ENCODE peak calls at places on chromosome 9, in six cellular contexts. One of them, this sample, is unnamed.

GRCh38 chr9:80090317-80090716 is 518.6 kb downstream of the TLE4 start:
- DNase-seq in OCI-LY7: no peak
- DNase-seq in fibroblast of pulmonary artery: no peak
- DNase-seq in upper lobe of right lung: no peak
- DNase-seq in HL-60: no peak
- DNase-seq in mammary epithelial cell: no peak
- DNase-seq in this sample: no peak

GRCh38 chr9:80605793-80606192 is 1034.0 kb downstream of the TLE4 start:
- DNase-seq in OCI-LY7: no peak
- DNase-seq in fibroblast of pulmonary artery: no peak
- DNase-seq in upper lobe of right lung: no peak
- DNase-seq in HL-60: no peak
- DNase-seq in mammary epithelial cell: no peak
- DNase-seq in this sample: no peak

GRCh38 chr9:31847963-31848362 is 536.5 kb upstream of the ACO1 start:
- DNase-seq in OCI-LY7: no peak
- DNase-seq in fibroblast of pulmonary artery: no peak
- DNase-seq in upper lobe of right lung: no peak
- DNase-seq in HL-60: no peak
- DNase-seq in mammary epithelial cell: no peak
- DNase-seq in this sample: no peak

GRCh38 chr9:74755355-74755754 is 132.4 kb downstream of the TRPM6 start:
- DNase-seq in OCI-LY7: no peak
- DNase-seq in fibroblast of pulmonary artery: no peak
- DNase-seq in upper lobe of right lung: no peak
- DNase-seq in HL-60: no peak
- DNase-seq in mammary epithelial cell: no peak
- DNase-seq in this sample: no peak

GRCh38 chr9:132946216-132946615 is 1.8 kb upstream of the TSC1 start:
- DNase-seq in OCI-LY7: no peak
- DNase-seq in fibroblast of pulmonary artery: no peak
- DNase-seq in upper lobe of right lung: no peak
- DNase-seq in HL-60: no peak
- DNase-seq in mammary epithelial cell: no peak
- DNase-seq in this sample: no peak

GRCh38 chr9:121274851-121275250 is 6.9 kb downstream of the GSN start:
- DNase-seq in OCI-LY7: no peak
- DNase-seq in fibroblast of pulmonary artery: no peak
- DNase-seq in upper lobe of right lung: no peak
- DNase-seq in HL-60: no peak
- DNase-seq in mammary epithelial cell: no peak
- DNase-seq in this sample: no peak

GRCh38 chr9:5186416-5187169 is 1.2 kb upstream of the INSL6 start:
- DNase-seq in OCI-LY7: peak
- DNase-seq in fibroblast of pulmonary artery: peak
- DNase-seq in upper lobe of right lung: no peak
- DNase-seq in HL-60: peak
- DNase-seq in mammary epithelial cell: peak
- DNase-seq in this sample: peak

GRCh38 chr9:131382850-131383729 is 10.8 kb upstream of the PRRC2B start:
- DNase-seq in OCI-LY7: no peak
- DNase-seq in fibroblast of pulmonary artery: peak
- DNase-seq in upper lobe of right lung: no peak
- DNase-seq in HL-60: no peak
- DNase-seq in mammary epithelial cell: peak
- DNase-seq in this sample: no peak

GRCh38 chr9:69258551-69258950 is 66.5 kb upstream of the ENTREP1 start:
- DNase-seq in OCI-LY7: no peak
- DNase-seq in fibroblast of pulmonary artery: no peak
- DNase-seq in upper lobe of right lung: no peak
- DNase-seq in HL-60: no peak
- DNase-seq in mammary epithelial cell: no peak
- DNase-seq in this sample: no peak

GRCh38 chr9:76912631-76913275 is 6.8 kb upstream of the PRUNE2 start:
- DNase-seq in OCI-LY7: no peak
- DNase-seq in fibroblast of pulmonary artery: peak
- DNase-seq in upper lobe of right lung: no peak
- DNase-seq in HL-60: peak
- DNase-seq in mammary epithelial cell: peak
- DNase-seq in this sample: no peak

GRCh38 chr9:136354592-136355085 is 8.9 kb downstream of the DNLZ start:
- DNase-seq in OCI-LY7: no peak
- DNase-seq in fibroblast of pulmonary artery: no peak
- DNase-seq in upper lobe of right lung: no peak
- DNase-seq in HL-60: no peak
- DNase-seq in mammary epithelial cell: peak
- DNase-seq in this sample: no peak

GRCh38 chr9:83061036-83061435 is 1.9 kb downstream of the RASEF start:
- DNase-seq in OCI-LY7: no peak
- DNase-seq in fibroblast of pulmonary artery: no peak
- DNase-seq in upper lobe of right lung: no peak
- DNase-seq in HL-60: no peak
- DNase-seq in mammary epithelial cell: peak
- DNase-seq in this sample: no peak

GRCh38 chr9:78239506-78239905 is 3.6 kb downstream of the CEP78 start:
- DNase-seq in OCI-LY7: no peak
- DNase-seq in fibroblast of pulmonary artery: no peak
- DNase-seq in upper lobe of right lung: no peak
- DNase-seq in HL-60: no peak
- DNase-seq in mammary epithelial cell: peak
- DNase-seq in this sample: no peak

GRCh38 chr9:106761493-106761892 is 101.5 kb upstream of the ZNF462 start:
- DNase-seq in OCI-LY7: no peak
- DNase-seq in fibroblast of pulmonary artery: no peak
- DNase-seq in upper lobe of right lung: no peak
- DNase-seq in HL-60: no peak
- DNase-seq in mammary epithelial cell: no peak
- DNase-seq in this sample: no peak

GRCh38 chr9:105636331-105636730 is 25.9 kb upstream of the TAL2 start:
- DNase-seq in OCI-LY7: no peak
- DNase-seq in fibroblast of pulmonary artery: peak
- DNase-seq in upper lobe of right lung: no peak
- DNase-seq in HL-60: no peak
- DNase-seq in mammary epithelial cell: no peak
- DNase-seq in this sample: no peak

GRCh38 chr9:37287317-37287716 is 135.2 kb upstream of the GRHPR start:
- DNase-seq in OCI-LY7: no peak
- DNase-seq in fibroblast of pulmonary artery: no peak
- DNase-seq in upper lobe of right lung: no peak
- DNase-seq in HL-60: no peak
- DNase-seq in mammary epithelial cell: no peak
- DNase-seq in this sample: no peak

GRCh38 chr9:84670106-84670800 is 724 bp downstream of the NTRK2 start:
- DNase-seq in OCI-LY7: no peak
- DNase-seq in fibroblast of pulmonary artery: no peak
- DNase-seq in upper lobe of right lung: no peak
- DNase-seq in HL-60: no peak
- DNase-seq in mammary epithelial cell: no peak
- DNase-seq in this sample: no peak

GRCh38 chr9:104302775-104303174 is 201.3 kb upstream of the OR13F1 start:
- DNase-seq in OCI-LY7: no peak
- DNase-seq in fibroblast of pulmonary artery: no peak
- DNase-seq in upper lobe of right lung: no peak
- DNase-seq in HL-60: no peak
- DNase-seq in mammary epithelial cell: no peak
- DNase-seq in this sample: no peak

GRCh38 chr9:130995399-130995941 is 13.5 kb upstream of the LAMC3 start:
- DNase-seq in OCI-LY7: peak
- DNase-seq in fibroblast of pulmonary artery: peak
- DNase-seq in upper lobe of right lung: no peak
- DNase-seq in HL-60: peak
- DNase-seq in mammary epithelial cell: no peak
- DNase-seq in this sample: no peak

GRCh38 chr9:114034663-114035062 is 43.4 kb downstream of the AMBP start:
- DNase-seq in OCI-LY7: no peak
- DNase-seq in fibroblast of pulmonary artery: no peak
- DNase-seq in upper lobe of right lung: no peak
- DNase-seq in HL-60: no peak
- DNase-seq in mammary epithelial cell: no peak
- DNase-seq in this sample: no peak

GRCh38 chr9:115208503-115208902 is 90.5 kb upstream of the TNC start:
- DNase-seq in OCI-LY7: no peak
- DNase-seq in fibroblast of pulmonary artery: no peak
- DNase-seq in upper lobe of right lung: no peak
- DNase-seq in HL-60: no peak
- DNase-seq in mammary epithelial cell: peak
- DNase-seq in this sample: no peak

GRCh38 chr9:98712987-98713386 is 4.3 kb upstream of the GABBR2 start:
- DNase-seq in OCI-LY7: no peak
- DNase-seq in fibroblast of pulmonary artery: no peak
- DNase-seq in upper lobe of right lung: no peak
- DNase-seq in HL-60: no peak
- DNase-seq in mammary epithelial cell: no peak
- DNase-seq in this sample: no peak

GRCh38 chr9:131656356-131657030 is 83.4 kb downstream of the RAPGEF1 start:
- DNase-seq in OCI-LY7: peak
- DNase-seq in fibroblast of pulmonary artery: no peak
- DNase-seq in upper lobe of right lung: peak
- DNase-seq in HL-60: peak
- DNase-seq in mammary epithelial cell: no peak
- DNase-seq in this sample: no peak

GRCh38 chr9:70411930-70412677 is 2.4 kb downstream of the KLF9 start:
- DNase-seq in OCI-LY7: no peak
- DNase-seq in fibroblast of pulmonary artery: peak
- DNase-seq in upper lobe of right lung: peak
- DNase-seq in HL-60: no peak
- DNase-seq in mammary epithelial cell: peak
- DNase-seq in this sample: no peak

GRCh38 chr9:87502446-87503232 is 5.0 kb downstream of the DAPK1 start:
- DNase-seq in OCI-LY7: no peak
- DNase-seq in fibroblast of pulmonary artery: no peak
- DNase-seq in upper lobe of right lung: peak
- DNase-seq in HL-60: no peak
- DNase-seq in mammary epithelial cell: no peak
- DNase-seq in this sample: no peak
- H3K4me3 ChIP-seq in OCI-LY7: no peak
- H3K4me3 ChIP-seq in fibroblast of pulmonary artery: no peak
- H3K4me3 ChIP-seq in upper lobe of right lung: no peak
- H3K4me3 ChIP-seq in HL-60: no peak
- H3K4me3 ChIP-seq in mammary epithelial cell: no peak
- H3K4me3 ChIP-seq in this sample: no peak

DNA sequence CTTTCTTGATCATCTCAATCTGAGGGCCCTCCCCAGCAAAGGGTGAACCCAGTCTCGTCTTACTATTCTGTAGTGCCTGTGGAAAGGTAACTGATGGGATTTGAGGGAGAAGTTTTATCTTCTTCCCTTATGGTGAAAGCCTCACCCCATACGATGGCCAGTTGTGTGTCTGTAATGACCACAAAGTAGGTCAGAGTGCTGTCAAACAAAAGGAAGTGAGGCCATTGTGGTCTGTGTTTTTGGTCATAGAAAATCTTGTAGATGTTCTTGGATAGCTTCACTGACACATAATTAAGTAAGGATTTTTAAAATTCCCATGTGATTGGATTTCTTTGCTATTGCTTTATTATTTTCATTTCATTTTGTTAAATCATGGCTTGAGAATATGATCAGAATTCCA is 505.1 kb upstream of the KLF4 start:
- DNase-seq in OCI-LY7: no peak
- DNase-seq in fibroblast of pulmonary artery: no peak
- DNase-seq in upper lobe of right lung: no peak
- DNase-seq in HL-60: no peak
- DNase-seq in mammary epithelial cell: no peak
- DNase-seq in this sample: no peak
- TF ChIP-seq CTCF in OCI-LY7: no peak
- TF ChIP-seq CTCF in fibroblast of pulmonary artery: no peak
- TF ChIP-seq CTCF in upper lobe of right lung: no peak
- TF ChIP-seq CTCF in HL-60: no peak
- TF ChIP-seq CTCF in mammary epithelial cell: no peak
- TF ChIP-seq CTCF in this sample: no peak

GRCh38 chr9:127738666-127739065 is 3.6 kb upstream of the TOR2A start:
- DNase-seq in OCI-LY7: no peak
- DNase-seq in fibroblast of pulmonary artery: no peak
- DNase-seq in upper lobe of right lung: no peak
- DNase-seq in HL-60: no peak
- DNase-seq in mammary epithelial cell: no peak
- DNase-seq in this sample: no peak

GRCh38 chr9:127744407-127745110 is 9.5 kb upstream of the TOR2A start:
- DNase-seq in OCI-LY7: no peak
- DNase-seq in fibroblast of pulmonary artery: no peak
- DNase-seq in upper lobe of right lung: no peak
- DNase-seq in HL-60: no peak
- DNase-seq in mammary epithelial cell: no peak
- DNase-seq in this sample: no peak

GRCh38 chr9:127739614-127740322 is 4.7 kb upstream of the TOR2A start:
- DNase-seq in OCI-LY7: no peak
- DNase-seq in fibroblast of pulmonary artery: no peak
- DNase-seq in upper lobe of right lung: no peak
- DNase-seq in HL-60: no peak
- DNase-seq in mammary epithelial cell: peak
- DNase-seq in this sample: no peak

GRCh38 chr9:127742435-127743088 is 7.5 kb upstream of the TOR2A start:
- DNase-seq in OCI-LY7: no peak
- DNase-seq in fibroblast of pulmonary artery: peak
- DNase-seq in upper lobe of right lung: no peak
- DNase-seq in HL-60: no peak
- DNase-seq in mammary epithelial cell: peak
- DNase-seq in this sample: no peak

DNA sequence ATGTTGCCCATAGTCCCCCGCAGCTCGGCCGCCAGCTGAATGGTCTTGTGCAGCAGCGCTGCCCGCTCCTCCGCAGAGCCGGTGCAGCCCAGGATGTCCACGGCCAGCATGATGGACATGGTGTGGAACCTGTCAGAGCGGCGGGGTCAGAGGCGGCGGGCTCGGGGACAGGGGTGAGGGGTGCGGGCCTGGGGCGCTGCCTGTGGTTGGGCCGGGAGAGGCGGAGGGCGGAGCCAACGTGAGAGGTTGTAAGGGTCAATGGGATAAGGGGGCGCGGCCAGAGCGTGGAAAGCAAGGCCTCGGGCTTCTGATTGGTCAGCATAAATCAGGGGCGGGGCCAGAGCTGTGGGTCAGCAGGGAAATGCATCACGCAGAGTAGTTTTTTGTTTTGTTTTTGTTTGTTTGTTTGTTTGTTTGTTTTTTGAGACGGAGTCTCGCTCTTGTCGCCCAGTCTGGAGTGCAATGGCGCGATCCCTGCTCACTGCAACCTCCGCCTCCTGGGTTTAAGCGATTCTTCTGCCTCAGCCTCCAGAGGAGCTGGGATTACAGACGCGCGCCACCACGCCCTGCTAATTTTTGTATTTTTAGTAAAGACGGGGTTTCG is 6.8 kb upstream of the TOR2A start:
- DNase-seq in OCI-LY7: no peak
- DNase-seq in fibroblast of pulmonary artery: no peak
- DNase-seq in upper lobe of right lung: peak
- DNase-seq in HL-60: no peak
- DNase-seq in mammary epithelial cell: no peak
- DNase-seq in this sample: no peak
- H3K4me3 ChIP-seq in OCI-LY7: no peak
- H3K4me3 ChIP-seq in fibroblast of pulmonary artery: no peak
- H3K4me3 ChIP-seq in upper lobe of right lung: peak
- H3K4me3 ChIP-seq in HL-60: no peak
- H3K4me3 ChIP-seq in mammary epithelial cell: no peak
- H3K4me3 ChIP-seq in this sample: no peak

DNA sequence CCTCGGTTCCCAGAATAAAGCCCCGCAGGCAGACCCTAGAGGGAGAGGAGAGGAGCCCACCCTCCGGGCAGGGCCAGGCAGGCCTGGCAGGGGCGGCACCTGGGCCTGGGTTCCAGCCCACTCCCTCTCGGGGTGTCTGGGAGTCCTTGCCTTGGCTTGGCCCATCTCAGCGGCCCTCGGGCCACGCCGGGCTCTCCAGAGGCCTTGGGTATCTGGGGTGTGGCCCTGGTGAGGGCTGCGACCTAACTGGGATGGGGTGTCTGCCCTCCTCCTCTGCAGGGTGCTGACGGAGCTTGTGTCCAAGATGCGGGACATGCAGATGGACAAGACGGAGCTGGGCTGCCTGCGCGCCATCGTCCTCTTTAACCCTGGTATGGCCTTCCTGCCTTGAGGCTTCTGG is 105.4 kb downstream of the RXRA start:
- DNase-seq in OCI-LY7: no peak
- DNase-seq in fibroblast of pulmonary artery: no peak
- DNase-seq in upper lobe of right lung: no peak
- DNase-seq in HL-60: no peak
- DNase-seq in mammary epithelial cell: no peak
- DNase-seq in this sample: no peak
- TF ChIP-seq CTCF in OCI-LY7: no peak
- TF ChIP-seq CTCF in fibroblast of pulmonary artery: no peak
- TF ChIP-seq CTCF in upper lobe of right lung: no peak
- TF ChIP-seq CTCF in HL-60: no peak
- TF ChIP-seq CTCF in mammary epithelial cell: no peak
- TF ChIP-seq CTCF in this sample: no peak